ENCODE peak calls at places on chromosome 4, in six cellular contexts. One of them, this sample, is unnamed. For H3K4me1, the result is how much of the 10 kb centered on the place peaks cover.

GRCh38 chr4:6194458-6195195 is 5.7 kb downstream of the JAKMIP1 start:
- DNase-seq in K562: no peak
- DNase-seq in HCT116: no peak
- DNase-seq in GM12878: no peak
- DNase-seq in H1: no peak
- DNase-seq in HepG2: no peak
- DNase-seq in this sample: no peak

GRCh38 chr4:11118513-11118912 is 310.2 kb downstream of the HS3ST1 start:
- DNase-seq in K562: no peak
- DNase-seq in HCT116: no peak
- DNase-seq in GM12878: no peak
- DNase-seq in H1: no peak
- DNase-seq in HepG2: no peak
- DNase-seq in this sample: no peak

GRCh38 chr4:105808459-105809041 is 86.7 kb upstream of the NPNT start:
- DNase-seq in K562: no peak
- DNase-seq in HCT116: peak
- DNase-seq in GM12878: no peak
- DNase-seq in H1: no peak
- DNase-seq in HepG2: no peak
- DNase-seq in this sample: no peak

GRCh38 chr4:37989398-37990260 is 29.4 kb downstream of the PTTG2 start:
- DNase-seq in K562: no peak
- DNase-seq in HCT116: no peak
- DNase-seq in GM12878: no peak
- DNase-seq in H1: peak
- DNase-seq in HepG2: no peak
- DNase-seq in this sample: no peak

GRCh38 chr4:87165886-87166285 is 54.5 kb downstream of the KLHL8 start:
- DNase-seq in K562: no peak
- DNase-seq in HCT116: no peak
- DNase-seq in GM12878: no peak
- DNase-seq in H1: no peak
- DNase-seq in HepG2: peak
- DNase-seq in this sample: no peak

GRCh38 chr4:114312349-114312748 is 286.3 kb upstream of the UGT8 start:
- DNase-seq in K562: no peak
- DNase-seq in HCT116: no peak
- DNase-seq in GM12878: no peak
- DNase-seq in H1: no peak
- DNase-seq in HepG2: no peak
- DNase-seq in this sample: no peak

GRCh38 chr4:6575503-6576240 is 683 bp downstream of the MAN2B2 start:
- DNase-seq in K562: peak
- DNase-seq in HCT116: no peak
- DNase-seq in GM12878: no peak
- DNase-seq in H1: no peak
- DNase-seq in HepG2: no peak
- DNase-seq in this sample: no peak

GRCh38 chr4:92265066-92265465 is 38.7 kb upstream of the GRID2 start:
- DNase-seq in K562: no peak
- DNase-seq in HCT116: no peak
- DNase-seq in GM12878: no peak
- DNase-seq in H1: no peak
- DNase-seq in HepG2: no peak
- DNase-seq in this sample: no peak

GRCh38 chr4:186829097-186829496 is 105.4 kb upstream of the FAT1 start:
- DNase-seq in K562: no peak
- DNase-seq in HCT116: no peak
- DNase-seq in GM12878: no peak
- DNase-seq in H1: no peak
- DNase-seq in HepG2: no peak
- DNase-seq in this sample: no peak

GRCh38 chr4:78939667-78940008 is 400 bp upstream of the PAQR3 start:
- DNase-seq in K562: no peak
- DNase-seq in HCT116: no peak
- DNase-seq in GM12878: no peak
- DNase-seq in H1: no peak
- DNase-seq in HepG2: no peak
- DNase-seq in this sample: no peak

GRCh38 chr4:158769175-158769831 is 477 bp downstream of the FNIP2 start:
- DNase-seq in K562: peak
- DNase-seq in HCT116: no peak
- DNase-seq in GM12878: no peak
- DNase-seq in H1: peak
- DNase-seq in HepG2: no peak
- DNase-seq in this sample: peak

GRCh38 chr4:77308843-77309242 is 151.8 kb downstream of the CCNG2 start:
- DNase-seq in K562: peak
- DNase-seq in HCT116: peak
- DNase-seq in GM12878: no peak
- DNase-seq in H1: no peak
- DNase-seq in HepG2: peak
- DNase-seq in this sample: no peak
- TF ChIP-seq YY1 in K562: no peak
- TF ChIP-seq YY1 in HCT116: no peak
- TF ChIP-seq YY1 in GM12878: no peak
- TF ChIP-seq YY1 in H1: no peak
- TF ChIP-seq YY1 in HepG2: no peak
- TF ChIP-seq YY1 in this sample: no peak

DNA sequence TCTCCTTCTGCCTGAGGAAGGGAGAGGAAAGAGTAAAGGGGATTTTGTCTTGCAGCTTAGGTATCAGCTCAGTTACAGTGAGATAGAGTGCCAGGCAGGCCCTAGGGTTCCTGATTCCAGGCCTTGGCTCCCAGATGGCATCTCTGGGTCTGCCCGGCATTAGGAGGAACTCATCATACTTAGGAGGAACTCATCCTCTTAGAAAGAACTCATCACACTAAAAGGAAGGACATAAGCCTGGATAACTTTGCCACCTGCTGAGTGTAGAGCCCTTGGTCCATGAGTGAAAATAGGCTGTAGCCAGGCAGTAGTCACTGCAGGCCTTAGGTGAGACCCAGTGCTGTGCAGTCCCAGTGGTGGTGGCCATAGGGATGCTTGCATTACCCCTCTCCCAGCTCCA is 367.1 kb downstream of the PACRGL start:
- DNase-seq in K562: no peak
- DNase-seq in HCT116: no peak
- DNase-seq in GM12878: no peak
- DNase-seq in H1: no peak
- DNase-seq in HepG2: no peak
- DNase-seq in this sample: no peak
- TF ChIP-seq ZNF274 in K562: no peak
- TF ChIP-seq ZNF274 in HCT116: no peak
- TF ChIP-seq ZNF274 in GM12878: no peak
- TF ChIP-seq ZNF274 in H1: no peak
- TF ChIP-seq ZNF274 in HepG2: no peak
- TF ChIP-seq ZNF274 in this sample: no peak

GRCh38 chr4:143397335-143397734 is 60.7 kb downstream of the GAB1 start:
- DNase-seq in K562: no peak
- DNase-seq in HCT116: no peak
- DNase-seq in GM12878: no peak
- DNase-seq in H1: no peak
- DNase-seq in HepG2: no peak
- DNase-seq in this sample: no peak

GRCh38 chr4:143393195-143393594 is 56.5 kb downstream of the GAB1 start:
- DNase-seq in K562: no peak
- DNase-seq in HCT116: no peak
- DNase-seq in GM12878: no peak
- DNase-seq in H1: no peak
- DNase-seq in HepG2: no peak
- DNase-seq in this sample: no peak

GRCh38 chr4:143396695-143397094 is 60.0 kb downstream of the GAB1 start:
- DNase-seq in K562: no peak
- DNase-seq in HCT116: no peak
- DNase-seq in GM12878: no peak
- DNase-seq in H1: no peak
- DNase-seq in HepG2: no peak
- DNase-seq in this sample: no peak

GRCh38 chr4:143397887-143398286 is 61.2 kb downstream of the GAB1 start:
- DNase-seq in K562: no peak
- DNase-seq in HCT116: no peak
- DNase-seq in GM12878: no peak
- DNase-seq in H1: no peak
- DNase-seq in HepG2: no peak
- DNase-seq in this sample: no peak

GRCh38 chr4:143395054-143395453 is 58.4 kb downstream of the GAB1 start:
- DNase-seq in K562: no peak
- DNase-seq in HCT116: no peak
- DNase-seq in GM12878: no peak
- DNase-seq in H1: no peak
- DNase-seq in HepG2: no peak
- DNase-seq in this sample: no peak
- H3K4me1 ChIP-seq in K562: under half
- H3K4me1 ChIP-seq in HCT116: under half
- H3K4me1 ChIP-seq in GM12878: under half
- H3K4me1 ChIP-seq in H1: under half
- H3K4me1 ChIP-seq in HepG2: under half
- H3K4me1 ChIP-seq in this sample: under half

GRCh38 chr4:54149323-54149722 is 49.4 kb downstream of the GSX2 start:
- DNase-seq in K562: no peak
- DNase-seq in HCT116: no peak
- DNase-seq in GM12878: no peak
- DNase-seq in H1: no peak
- DNase-seq in HepG2: no peak
- DNase-seq in this sample: no peak

GRCh38 chr4:54146139-54146538 is 46.2 kb downstream of the GSX2 start:
- DNase-seq in K562: no peak
- DNase-seq in HCT116: no peak
- DNase-seq in GM12878: no peak
- DNase-seq in H1: no peak
- DNase-seq in HepG2: no peak
- DNase-seq in this sample: no peak
- TF ChIP-seq YY1 in K562: no peak
- TF ChIP-seq YY1 in HCT116: no peak
- TF ChIP-seq YY1 in GM12878: no peak
- TF ChIP-seq YY1 in H1: no peak
- TF ChIP-seq YY1 in HepG2: no peak
- TF ChIP-seq YY1 in this sample: no peak

GRCh38 chr4:81491943-81492342 is 20.2 kb upstream of the RASGEF1B start:
- DNase-seq in K562: no peak
- DNase-seq in HCT116: no peak
- DNase-seq in GM12878: no peak
- DNase-seq in H1: no peak
- DNase-seq in HepG2: no peak
- DNase-seq in this sample: no peak
- TF ChIP-seq ZNF274 in K562: no peak
- TF ChIP-seq ZNF274 in HCT116: no peak
- TF ChIP-seq ZNF274 in GM12878: no peak
- TF ChIP-seq ZNF274 in H1: no peak
- TF ChIP-seq ZNF274 in HepG2: no peak
- TF ChIP-seq ZNF274 in this sample: no peak

GRCh38 chr4:2848449-2848848 is 4.8 kb downstream of the ADD1 start:
- DNase-seq in K562: no peak
- DNase-seq in HCT116: no peak
- DNase-seq in GM12878: no peak
- DNase-seq in H1: no peak
- DNase-seq in HepG2: peak
- DNase-seq in this sample: no peak
- H3K4me1 ChIP-seq in K562: under half
- H3K4me1 ChIP-seq in HCT116: under half
- H3K4me1 ChIP-seq in GM12878: half or more
- H3K4me1 ChIP-seq in H1: under half
- H3K4me1 ChIP-seq in HepG2: half or more
- H3K4me1 ChIP-seq in this sample: under half

GRCh38 chr4:175456131-175456530 is 355.9 kb downstream of the GPM6A start:
- DNase-seq in K562: no peak
- DNase-seq in HCT116: no peak
- DNase-seq in GM12878: no peak
- DNase-seq in H1: no peak
- DNase-seq in HepG2: no peak
- DNase-seq in this sample: no peak

GRCh38 chr4:175457956-175458355 is 354.1 kb downstream of the GPM6A start:
- DNase-seq in K562: no peak
- DNase-seq in HCT116: no peak
- DNase-seq in GM12878: no peak
- DNase-seq in H1: no peak
- DNase-seq in HepG2: no peak
- DNase-seq in this sample: no peak

GRCh38 chr4:175459571-175459970 is 352.5 kb downstream of the GPM6A start:
- DNase-seq in K562: no peak
- DNase-seq in HCT116: no peak
- DNase-seq in GM12878: no peak
- DNase-seq in H1: no peak
- DNase-seq in HepG2: no peak
- DNase-seq in this sample: no peak
- TF ChIP-seq YY1 in K562: no peak
- TF ChIP-seq YY1 in HCT116: no peak
- TF ChIP-seq YY1 in GM12878: no peak
- TF ChIP-seq YY1 in H1: no peak
- TF ChIP-seq YY1 in HepG2: no peak
- TF ChIP-seq YY1 in this sample: no peak